ENCODE peak calls at places on chromosomes 12 and 14, in nine cellular contexts. X, G, F, W, R, E, T, B and U are unnamed samples.

GRCh38 chr12:107159384-107159900 is 66.1 kb upstream of the CRY1 start:
- DNase-seq in F (no peak), X (no peak), G (no peak), T (no peak), R (no peak), B (no peak), W (no peak), E (no peak), U (no peak)

GRCh38 chr12:23099104-23099503 is 474.1 kb downstream of the ETNK1 start:
- DNase-seq in T (no peak), G (no peak), X (no peak), F (no peak), W (no peak), B (no peak), R (no peak), E (no peak), U (no peak)

GRCh38 chr14:94685681-94686485 is 73.7 kb downstream of the SERPINA3 start:
- DNase-seq in B (no peak), W (no peak), E (no peak), G (no peak), F (no peak), R (no peak), T (no peak), X (no peak), U (no peak)

GRCh38 chr12:66077542-66077941 is 53.0 kb downstream of the LLPH start:
- DNase-seq in B (no peak), X (no peak), W (no peak), G (no peak), T (no peak), F (no peak), E (no peak), R (no peak), U (no peak)

GRCh38 chr12:4214912-4215861 is 58.4 kb upstream of the CCND2 start:
- DNase-seq in B (peak), E (no peak), X (no peak), F (no peak), W (no peak), G (peak), T (peak), R (peak), U (no peak)

GRCh38 chr14:54374117-54374884 is 22.5 kb upstream of the CDKN3 start:
- DNase-seq in T (no peak), W (no peak), G (no peak), F (no peak), E (no peak), B (no peak), R (no peak), X (peak), U (no peak)

GRCh38 chr12:115155665-115156645 is 472.0 kb upstream of the TBX3 start:
- DNase-seq in R (no peak), W (no peak), G (no peak), E (no peak), T (no peak), F (no peak), B (no peak), X (peak), U (no peak)

GRCh38 chr12:118984206-118984943 is 3.0 kb downstream of the SRRM4 start:
- DNase-seq in W (peak), E (no peak), F (no peak), T (no peak), X (no peak), G (no peak), B (no peak), R (no peak), U (no peak)

GRCh38 chr12:120055231-120055630 is 61.3 kb downstream of the RAB35 start:
- DNase-seq in T (no peak), G (no peak), W (no peak), E (peak), X (no peak), F (no peak), B (no peak), R (no peak), U (no peak)

GRCh38 chr12:115752913-115753726 is 524.4 kb downstream of the MED13L start:
- DNase-seq in T (peak), R (peak), B (no peak), X (peak), W (peak), G (peak), F (peak), E (peak), U (peak)

GRCh38 chr14:57060276-57060956 is 208.3 kb downstream of the EXOC5 start:
- DNase-seq in W (no peak), T (peak), G (no peak), F (peak), E (no peak), X (peak), B (peak), R (peak), U (no peak)

GRCh38 chr14:54488646-54489317 is at the start of gene GMFB:
- DNase-seq in R (peak), B (peak), T (peak), F (peak), E (peak), G (peak), W (peak), X (peak), U (peak)

GRCh38 chr14:72830356-72830755 is 63.5 kb downstream of the DPF3 start:
- DNase-seq in R (no peak), F (no peak), E (no peak), B (no peak), G (no peak), T (no peak), X (no peak), W (no peak), U (no peak)

GRCh38 chr14:64755661-64756265 is 51.5 kb downstream of the PLEKHG3 start:
- DNase-seq in T (peak), R (no peak), E (no peak), F (no peak), B (peak), G (no peak), W (no peak), X (no peak), U (no peak)

GRCh38 chr14:72598328-72598727 is 295.6 kb downstream of the DPF3 start:
- DNase-seq in B (no peak), G (no peak), F (no peak), X (no peak), W (no peak), R (no peak), T (no peak), E (no peak), U (no peak)

GRCh38 chr14:61460853-61461611 is 139.7 kb downstream of the PRKCH start:
- DNase-seq in B (no peak), E (no peak), T (peak), F (no peak), G (no peak), R (no peak), X (no peak), W (peak), U (no peak)

GRCh38 chr14:89417469-89418225 is 614 bp upstream of the FOXN3 start:
- DNase-seq in W (peak), F (no peak), R (peak), E (peak), G (peak), T (peak), X (peak), B (peak), U (peak)

GRCh38 chr12:115060477-115061168 is 376.6 kb upstream of the TBX3 start:
- DNase-seq in R (no peak), T (no peak), F (no peak), W (no peak), X (no peak), G (no peak), B (no peak), E (no peak), U (no peak)